ENCODE peak calls at places on chromosomes 6 and 20, in four cellular contexts. Z is GM12878, T is GM12891, R is K562. N is an unnamed sample.

GRCh38 chr20:59170406-59171349 is 7.1 kb downstream of the ZNF831 start:
- DNase-seq in Z (no peak), T (no peak), R (no peak), N (no peak)

GRCh38 chr6:133501675-133502275 is 260.6 kb downstream of the EYA4 start:
- DNase-seq in Z (no peak), T (no peak), R (no peak), N (no peak)

GRCh38 chr20:25226433-25227316 is 21.2 kb upstream of the PYGB start:
- DNase-seq in Z (no peak), T (no peak), R (no peak), N (no peak)

GRCh38 chr6:138540468-138540867 is 41.2 kb upstream of the NHSL1 start:
- DNase-seq in Z (no peak), T (no peak), R (no peak), N (no peak)

GRCh38 chr6:106444777-106445507 is 84.4 kb downstream of the CRYBG1 start:
- DNase-seq in Z (peak; percentile 46), T (peak; percentile 31), R (peak; percentile 69), N (peak; percentile 51)

GRCh38 chr20:44056010-44056698 is 130.8 kb downstream of the JPH2 start:
- DNase-seq in Z (no peak), T (no peak), R (no peak), N (no peak)

GRCh38 chr6:98463038-98463437 is 371.3 kb upstream of the POU3F2 start:
- DNase-seq in Z (no peak), T (no peak), R (no peak), N (no peak)

GRCh38 chr6:162825597-162825996 is 97.8 kb downstream of the PACRG start:
- DNase-seq in Z (no peak), T (no peak), R (no peak), N (no peak)

GRCh38 chr20:38859070-38859690 is 53.7 kb downstream of the PPP1R16B start:
- DNase-seq in Z (no peak), T (peak; percentile 42), R (peak; percentile 51), N (peak; percentile 74)

GRCh38 chr6:26268659-26269402 is 96.2 kb upstream of the BTN3A2 start:
- DNase-seq in Z (no peak), T (no peak), R (peak; percentile 69), N (no peak)

GRCh38 chr6:138468320-138469015 is 30.8 kb downstream of the NHSL1 start:
- DNase-seq in Z (no peak), T (no peak), R (no peak), N (no peak)

GRCh38 chr20:50003253-50003656 is 20.5 kb downstream of the SNAI1 start:
- DNase-seq in Z (no peak), T (no peak), R (no peak), N (peak; percentile 87)

GRCh38 chr6:125002090-125002741 is 40.0 kb downstream of the RNF217 start:
- DNase-seq in Z (no peak), T (no peak), R (no peak), N (no peak)

GRCh38 chr20:25058797-25059486 is 1.0 kb upstream of the ACSS1 start:
- DNase-seq in Z (no peak), T (no peak), R (no peak), N (no peak)

GRCh38 chr20:58148891-58149290 is 79.6 kb downstream of the ANKRD60 start:
- DNase-seq in Z (no peak), T (no peak), R (no peak), N (no peak)

GRCh38 chr6:168496139-168496840 is 55.3 kb downstream of the SMOC2 start:
- DNase-seq in Z (no peak), T (no peak), R (no peak), N (no peak)

GRCh38 chr6:81988871-81989270 is 236.4 kb upstream of the TENT5A start:
- DNase-seq in Z (no peak), T (no peak), R (no peak), N (no peak)

GRCh38 chr6:30555428-30556005 is 772 bp downstream of the GNL1 start:
- DNase-seq in Z (no peak), T (no peak), R (peak; percentile 65), N (no peak)

GRCh38 chr6:68233623-68234022 is 401.5 kb upstream of the ADGRB3 start:
- DNase-seq in Z (no peak), T (no peak), R (no peak), N (no peak)

GRCh38 chr6:26317503-26317902 is 47.5 kb upstream of the BTN3A2 start:
- DNase-seq in Z (no peak), T (no peak), R (no peak), N (no peak)

GRCh38 chr6:47967843-47968242 is 143.2 kb downstream of the PTCHD4 start:
- DNase-seq in Z (no peak), T (no peak), R (no peak), N (no peak)

GRCh38 chr6:2551705-2552104 is 199.0 kb downstream of the MYLK4 start:
- DNase-seq in Z (no peak), T (no peak), R (no peak), N (no peak)

GRCh38 chr20:3808544-3808943 is 11.8 kb upstream of the AP5S1 start:
- DNase-seq in Z (no peak), T (no peak), R (no peak), N (no peak)

GRCh38 chr6:165010556-165011535 is 298.6 kb downstream of the C6orf118 start:
- DNase-seq in Z (no peak), T (no peak), R (no peak), N (no peak)

GRCh38 chr6:73073238-73073637 is 152.1 kb downstream of the KHDC1L start:
- DNase-seq in Z (no peak), T (no peak), R (no peak), N (no peak)

GRCh38 chr6:66328181-66328580 is 621.2 kb upstream of the EYS start:
- DNase-seq in Z (no peak), T (no peak), R (no peak), N (no peak)

GRCh38 chr6:48757661-48758060 is 646.7 kb upstream of the PTCHD4 start:
- DNase-seq in Z (no peak), T (no peak), R (no peak), N (no peak)

GRCh38 chr6:87917861-87918260 is 129.8 kb upstream of the SPACA1 start:
- DNase-seq in Z (no peak), T (no peak), R (no peak), N (no peak)

GRCh38 chr20:52207020-52207810 is 15.6 kb upstream of the ZFP64 start:
- DNase-seq in Z (no peak), T (no peak), R (no peak), N (no peak)

GRCh38 chr20:52200870-52201269 is 9.3 kb upstream of the ZFP64 start:
- DNase-seq in Z (no peak), T (no peak), R (no peak), N (no peak)

GRCh38 chr20:52204136-52204535 is 12.6 kb upstream of the ZFP64 start:
- DNase-seq in Z (no peak), T (no peak), R (peak; percentile 40), N (no peak)

GRCh38 chr20:52196845-52197244 is 5.3 kb upstream of the ZFP64 start:
- DNase-seq in Z (no peak), T (no peak), R (no peak), N (no peak)

GRCh38 chr20:52201395-52201794 is 9.8 kb upstream of the ZFP64 start:
- DNase-seq in Z (no peak), T (no peak), R (no peak), N (no peak)
- TF ChIP-seq SPI1 in Z (no peak), T (no peak), R (no peak), N (no peak)

DNA sequence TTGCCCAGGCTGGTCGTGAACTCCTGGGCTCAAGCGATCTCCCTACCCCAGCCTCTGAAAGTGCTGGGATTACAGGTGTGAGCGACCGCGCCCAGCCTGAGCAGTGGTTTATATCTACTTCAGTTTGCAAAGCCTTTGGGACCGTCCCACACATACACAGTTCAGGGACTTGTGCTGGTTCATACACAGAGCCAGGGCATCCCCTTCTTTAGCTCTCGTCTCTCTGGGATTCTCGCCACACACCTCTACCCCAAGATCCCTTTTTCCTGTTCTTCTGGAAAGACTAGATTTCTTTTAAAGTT is 12.5 kb downstream of the CAP2 start:
- DNase-seq in Z (no peak), T (no peak), R (no peak), N (no peak)
- TF ChIP-seq SPI1 in Z (no peak), T (no peak), R (no peak), N (no peak)

DNA sequence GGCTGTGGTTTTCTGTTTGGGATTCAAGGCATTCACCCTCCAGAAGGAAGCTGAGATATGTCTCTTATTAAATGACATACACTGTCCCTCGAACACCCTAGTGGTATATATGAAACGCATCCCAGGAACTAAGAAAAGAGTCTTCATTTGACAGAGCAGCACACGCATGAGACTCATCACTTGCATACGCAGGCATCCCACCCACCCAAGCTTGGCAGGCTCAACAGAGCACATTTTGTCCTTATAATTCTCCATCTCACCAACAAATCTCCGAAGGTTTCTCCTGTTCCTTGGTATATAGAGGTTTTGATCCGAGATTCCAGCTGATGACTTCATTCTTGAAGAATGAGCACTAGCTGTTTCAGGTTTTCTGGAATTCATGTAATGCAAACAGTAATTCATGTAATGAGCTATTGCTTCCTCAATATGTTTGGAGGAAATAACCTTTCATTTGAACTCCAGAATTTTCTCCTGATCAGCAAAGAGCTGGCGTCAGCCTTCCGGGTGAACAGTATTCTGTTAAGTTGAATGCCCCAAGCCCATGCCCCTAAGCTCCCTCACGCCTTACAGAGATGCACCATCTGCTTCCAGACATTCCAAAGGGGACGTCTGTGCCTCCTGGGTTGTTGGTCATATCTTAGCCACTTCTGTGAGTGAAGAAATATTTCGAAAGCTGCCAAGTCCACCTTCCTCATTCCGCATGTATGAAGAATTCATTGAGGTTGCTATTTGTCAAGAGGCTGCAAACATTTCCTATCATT is 66.0 kb upstream of the CDH4 start:
- DNase-seq in Z (no peak), T (no peak), R (no peak), N (no peak)
- TF ChIP-seq SPI1 in Z (no peak), T (no peak), R (no peak), N (no peak)

GRCh38 chr6:21556506-21556905 is 37.0 kb upstream of the SOX4 start:
- DNase-seq in Z (no peak), T (no peak), R (no peak), N (no peak)

GRCh38 chr6:21560249-21560648 is 33.3 kb upstream of the SOX4 start:
- DNase-seq in Z (no peak), T (no peak), R (no peak), N (no peak)

GRCh38 chr6:21555197-21555596 is 38.4 kb upstream of the SOX4 start:
- DNase-seq in Z (no peak), T (no peak), R (no peak), N (no peak)

GRCh38 chr6:21556968-21557721 is 36.4 kb upstream of the SOX4 start:
- DNase-seq in Z (no peak), T (no peak), R (no peak), N (no peak)

GRCh38 chr6:21559238-21559637 is 34.3 kb upstream of the SOX4 start:
- DNase-seq in Z (no peak), T (no peak), R (no peak), N (no peak)
- TF ChIP-seq SPI1 in Z (no peak), T (no peak), R (no peak), N (no peak)

GRCh38 chr20:45523833-45524232 is 8.4 kb upstream of the SPINT3 start:
- DNase-seq in Z (no peak), T (no peak), R (no peak), N (no peak)

GRCh38 chr20:45515147-45515913 is at the start of gene SPINT3:
- DNase-seq in Z (no peak), T (no peak), R (no peak), N (no peak)

GRCh38 chr20:45518282-45518681 is 2.9 kb upstream of the SPINT3 start:
- DNase-seq in Z (no peak), T (no peak), R (no peak), N (no peak)
- TF ChIP-seq SPI1 in Z (no peak), T (no peak), R (no peak), N (no peak)

N was measured in HL-60.